ENCODE peak calls at places on chromosomes 16 and 17, in six cellular contexts. A is tibial nerve, P is kidney epithelial cell, Y is fibroblast of mammary gland, Z is IMR-90, U is OCI-LY7. F is an unnamed sample.

GRCh38 chr16:30992381-30992780 is 7.4 kb downstream of the HSD3B7 start:
- DNase-seq in Z (no peak), U (no peak), P (no peak), A (no peak), Y (no peak), F (no peak)

GRCh38 chr16:30996324-30996999 is 11.5 kb downstream of the HSD3B7 start:
- DNase-seq in A (no peak), Z (no peak), U (peak; percentile 17), P (no peak), Y (peak; percentile 49), F (no peak)

GRCh38 chr17:82802141-82802540 is 37.7 kb downstream of the ZNF750 start:
- DNase-seq in Y (peak; percentile 59), P (no peak), Z (peak; percentile 2), A (no peak), U (no peak), F (peak; percentile 50)

GRCh38 chr17:50356418-50356817 is 10.5 kb downstream of the XYLT2 start:
- DNase-seq in Z (no peak), P (no peak), U (no peak), A (no peak), Y (no peak), F (no peak)

GRCh38 chr16:73015612-73016487 is 32.1 kb downstream of the ZFHX3 start:
- DNase-seq in Y (no peak), P (peak; percentile 79), U (no peak), Z (no peak), A (no peak), F (no peak)

GRCh38 chr17:35726609-35727460 is 4.6 kb upstream of the RASL10B start:
- DNase-seq in U (peak; percentile 34), Y (peak; percentile 80), Z (peak; percentile 88), P (peak; percentile 41), A (peak; percentile 53), F (peak; percentile 93)

GRCh38 chr16:84266451-84266850 is 26.6 kb upstream of the KCNG4 start:
- DNase-seq in U (peak; percentile 63), A (no peak), P (no peak), Z (peak; percentile 47), Y (peak; percentile 63), F (peak; percentile 27)

GRCh38 chr17:69802045-69802740 is 272.8 kb upstream of the KCNJ16 start:
- DNase-seq in Y (no peak), U (no peak), Z (no peak), A (no peak), P (no peak), F (no peak)

GRCh38 chr17:16997514-16998429 is 25.9 kb upstream of the TNFRSF13B start:
- DNase-seq in Y (peak; percentile 52), U (peak; percentile 29), A (no peak), Z (no peak), P (no peak), F (no peak)

GRCh38 chr16:80319181-80319580 is 221.6 kb upstream of the DYNLRB2 start:
- DNase-seq in P (no peak), Z (no peak), Y (no peak), U (no peak), A (no peak), F (no peak)

GRCh38 chr17:55440391-55440790 is 18.8 kb upstream of the MMD start:
- DNase-seq in Z (no peak), U (no peak), A (no peak), P (no peak), Y (no peak), F (no peak)

GRCh38 chr17:81101614-81102306 is 63.5 kb upstream of the PVALEF start:
- DNase-seq in A (peak; percentile 57), P (no peak), Z (peak; percentile 71), U (peak; percentile 93), Y (peak; percentile 73), F (peak; percentile 72)

GRCh38 chr17:31493656-31494155 is 102.2 kb downstream of the RAB11FIP4 start:
- DNase-seq in Z (no peak), Y (no peak), U (no peak), A (no peak), P (no peak), F (no peak)
- H3K4me3 ChIP-seq in Z (no peak overlapping the region), Y (no peak overlapping the region), U (no peak overlapping the region), A (no peak overlapping the region), P (no peak overlapping the region), F (no peak overlapping the region)

GRCh38 chr16:85610446-85611204 is 2.5 kb upstream of the GSE1 start:
- DNase-seq in A (peak; percentile 77), P (no peak), Z (peak; percentile 81), U (peak; percentile 91), Y (peak; percentile 80), F (peak; percentile 77)
- H3K4me3 ChIP-seq in A (peak overlapping the region; percentile 50), P (no peak overlapping the region), Z (no peak overlapping the region), U (peak overlapping the region; percentile 76), Y (peak overlapping the region; percentile 9), F (no peak overlapping the region)

GRCh38 chr16:86317617-86318021 is 192.7 kb upstream of the FOXF1 start:
- DNase-seq in P (no peak), U (no peak), Z (no peak), Y (no peak), A (no peak), F (no peak)

GRCh38 chr16:86314402-86315025 is 195.8 kb upstream of the FOXF1 start:
- DNase-seq in P (no peak), Z (no peak), A (no peak), Y (no peak), U (no peak), F (no peak)

GRCh38 chr16:86319871-86320270 is 190.5 kb upstream of the FOXF1 start:
- DNase-seq in A (no peak), Z (peak; percentile 38), Y (no peak), P (no peak), U (no peak), F (no peak)

GRCh38 chr16:86318119-86318518 is 192.2 kb upstream of the FOXF1 start:
- DNase-seq in Z (no peak), U (no peak), Y (no peak), P (no peak), A (no peak), F (no peak)

GRCh38 chr16:86316967-86317616 is 193.2 kb upstream of the FOXF1 start:
- DNase-seq in P (no peak), U (no peak), Z (no peak), Y (no peak), A (no peak), F (no peak)
- H3K4me3 ChIP-seq in P (no peak overlapping the region), U (no peak overlapping the region), Z (no peak overlapping the region), Y (no peak overlapping the region), A (no peak overlapping the region), F (no peak overlapping the region)

GRCh38 chr17:47720754-47721533 is 12.1 kb upstream of the TBX21 start:
- DNase-seq in U (no peak), Z (no peak), P (no peak), A (no peak), Y (no peak), F (no peak)
- H3K4me3 ChIP-seq in U (no peak overlapping the region), Z (no peak overlapping the region), P (no peak overlapping the region), A (no peak overlapping the region), Y (no peak overlapping the region), F (no peak overlapping the region)